ENCODE peak calls at places on chromosomes 12 and 14, in four cellular contexts. W is prostate gland, K is uterus, S is fibroblast of lung. G is an unnamed sample.

GRCh38 chr14:81268016-81268416 is 47.3 kb upstream of the GTF2A1 start:
- DNase-seq in W (no peak), K (no peak), S (no peak), G (no peak)

GRCh38 chr12:119178544-119179334 is at the start of gene HSPB8:
- DNase-seq in W (peak; percentile 78), K (peak; percentile 89), S (peak; percentile 94), G (peak; percentile 57)

GRCh38 chr12:100024974-100025555 is 40.3 kb upstream of the ANKS1B start:
- DNase-seq in W (no peak), K (no peak), S (no peak), G (no peak)

GRCh38 chr12:46983959-46984833 is 95.2 kb upstream of the PCED1B start:
- DNase-seq in W (peak; percentile 20), K (no peak), S (peak; percentile 75), G (peak; percentile 22)

GRCh38 chr12:112716099-112717093 is 75.2 kb upstream of the RPH3A start:
- DNase-seq in W (no peak), K (no peak), S (no peak), G (no peak)

GRCh38 chr12:78636253-78636855 is 228.2 kb upstream of the SYT1 start:
- DNase-seq in W (no peak), K (no peak), S (peak; percentile 82), G (no peak)

GRCh38 chr14:86515195-86515594 is 985.3 kb downstream of the FLRT2 start:
- DNase-seq in W (no peak), K (no peak), S (no peak), G (no peak)

GRCh38 chr14:79992799-79993198 is 218.5 kb downstream of the DIO2 start:
- DNase-seq in W (no peak), K (no peak), S (no peak), G (no peak)

GRCh38 chr12:46585854-46586621 is 213.5 kb upstream of the SLC38A2 start:
- DNase-seq in W (no peak), K (no peak), S (peak; percentile 93), G (peak; percentile 74)

GRCh38 chr12:54631988-54632728 is 2.5 kb downstream of the LACRT start:
- DNase-seq in W (no peak), K (no peak), S (no peak), G (no peak)

GRCh38 chr12:76901628-76902386 is 23.0 kb upstream of the CSRP2 start:
- DNase-seq in W (no peak), K (no peak), S (no peak), G (no peak)
- H3K4me3 ChIP-seq in W (no peak overlapping the region), K (no peak overlapping the region), S (no peak overlapping the region), G (no peak overlapping the region)

DNA sequence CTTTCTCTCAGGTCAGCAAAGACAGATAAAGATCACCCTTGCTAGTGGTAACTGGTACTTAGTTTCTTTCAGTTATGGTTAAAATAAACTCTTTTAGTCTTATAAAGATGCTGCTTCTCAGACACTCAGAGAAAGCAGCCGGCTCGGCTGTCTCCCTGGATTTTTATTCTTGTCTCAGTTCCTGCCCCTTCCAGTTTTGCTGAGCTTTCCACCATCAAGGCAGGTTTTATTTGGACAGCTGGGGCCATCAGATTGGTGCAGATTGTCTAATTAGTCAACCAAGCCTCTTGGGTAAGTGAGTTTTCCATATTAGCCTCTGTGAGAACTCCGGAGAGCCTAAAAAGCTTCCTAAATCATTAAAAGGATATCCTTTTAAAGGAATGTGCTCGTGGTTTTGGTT is 130.8 kb upstream of the BMP4 start:
- DNase-seq in W (no peak), K (no peak), S (no peak), G (no peak)
- H3K27ac ChIP-seq in W (no peak overlapping the region), K (no peak overlapping the region), S (no peak overlapping the region), G (peak overlapping the region; percentile 14)

GRCh38 chr14:101559624-101560533 is 1.4 kb upstream of the DIO3 start:
- DNase-seq in W (no peak), K (peak; percentile 70), S (peak; percentile 50), G (no peak)
- TF ChIP-seq CTCF in W (no peak), K (peak; percentile 61), S (no peak), G (no peak)

GRCh38 chr14:96423446-96424103 is 31.6 kb downstream of the AK7 start:
- DNase-seq in W (no peak), K (peak; percentile 15), S (no peak), G (no peak)
- H3K4me3 ChIP-seq in W (peak overlapping the region; percentile 14), K (peak overlapping the region; percentile 3), S (no peak overlapping the region), G (peak overlapping the region; percentile 44)

GRCh38 chr14:22489957-22490950 is 98.8 kb downstream of the DAD1 start:
- DNase-seq in W (no peak), K (no peak), S (no peak), G (no peak)
- H3K27ac ChIP-seq in W (no peak overlapping the region), K (no peak overlapping the region), S (no peak overlapping the region), G (no peak overlapping the region)

GRCh38 chr14:77139540-77140342 is 1.9 kb downstream of the ZDHHC22 start:
- DNase-seq in W (no peak), K (no peak), S (no peak), G (peak; percentile 38)
- TF ChIP-seq CTCF in W (peak; percentile 10), K (no peak), S (peak; percentile 34), G (no peak)

DNA sequence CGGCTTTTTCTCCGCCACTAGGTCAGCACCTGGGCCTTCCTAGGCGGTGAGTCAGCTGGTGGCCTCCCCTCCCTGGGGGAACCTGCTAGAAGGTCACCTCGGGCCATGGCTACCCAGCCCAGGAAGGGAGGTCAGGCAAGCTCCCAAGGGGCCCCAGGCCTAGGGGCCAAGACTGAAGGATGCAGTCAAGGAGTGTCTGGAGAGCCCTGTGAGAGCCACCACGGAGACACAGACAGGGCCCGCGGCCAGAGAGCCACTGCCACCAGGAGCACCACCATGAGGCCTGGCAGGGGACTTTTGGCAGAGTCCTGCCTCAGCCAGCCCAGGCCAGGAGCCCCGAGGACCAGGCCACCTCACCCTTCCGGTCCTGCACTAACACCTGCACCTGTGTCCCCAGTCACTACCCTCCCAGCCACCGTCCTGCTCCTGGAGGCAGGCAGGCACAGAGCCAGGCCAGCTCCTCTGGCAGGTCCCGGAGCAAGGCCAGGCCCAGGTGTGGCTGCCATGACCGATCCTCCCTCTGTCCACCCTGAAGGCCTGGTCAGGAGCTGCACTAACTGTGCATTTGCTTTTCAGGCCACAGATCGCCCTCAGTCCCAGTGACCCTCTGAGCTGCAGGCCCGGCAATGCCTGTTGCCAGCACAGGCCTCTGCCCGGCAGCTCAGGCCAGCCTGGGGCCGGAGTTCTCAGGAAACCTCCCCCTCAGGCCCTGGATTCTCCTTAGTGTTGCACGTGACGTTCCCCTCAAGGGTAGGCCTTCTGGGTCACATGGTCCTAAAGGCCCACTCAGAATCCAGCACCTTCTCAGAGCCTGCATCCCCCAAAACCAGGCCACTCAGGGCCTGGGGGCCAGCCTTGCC is 6.9 kb downstream of the PHETA1 start:
- DNase-seq in W (no peak), K (no peak), S (no peak), G (no peak)
- H3K4me3 ChIP-seq in W (no peak overlapping the region), K (no peak overlapping the region), S (no peak overlapping the region), G (no peak overlapping the region)

GRCh38 chr14:103130017-103130764 is 6.9 kb downstream of the TNFAIP2 start:
- DNase-seq in W (no peak), K (no peak), S (no peak), G (no peak)
- H3K27ac ChIP-seq in W (peak overlapping the region; percentile 42), K (peak overlapping the region; percentile 91), S (no peak overlapping the region), G (no peak overlapping the region)

DNA sequence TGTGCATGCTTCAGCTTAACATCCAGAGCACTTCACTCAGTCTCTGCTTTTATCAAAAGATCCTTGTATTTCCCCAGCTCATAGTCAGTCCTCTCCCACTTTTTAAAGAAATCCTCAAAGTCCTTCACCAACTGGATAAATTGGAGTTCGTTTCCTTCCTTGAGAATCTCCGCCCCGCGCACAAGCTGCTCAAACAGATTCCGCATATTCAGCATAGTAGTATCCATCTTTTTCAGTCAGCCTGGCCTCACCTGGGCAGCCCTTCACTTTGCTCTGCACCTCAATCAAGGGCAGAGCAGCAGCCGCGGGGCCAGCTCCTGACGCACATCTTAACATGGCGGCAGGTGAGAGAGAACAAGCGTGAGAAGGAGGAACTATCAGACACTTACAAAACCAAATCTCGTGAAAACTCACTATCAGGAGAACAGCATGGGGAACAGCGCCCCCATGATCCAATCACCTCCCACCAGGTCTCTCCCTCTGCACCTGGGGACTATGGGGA is 14.3 kb upstream of the DBX2 start:
- DNase-seq in W (no peak), K (no peak), S (no peak), G (no peak)
- TF ChIP-seq CTCF in W (no peak), K (no peak), S (no peak), G (no peak)

GRCh38 chr12:16323638-16324037 is 23.8 kb upstream of the MGST1 start:
- DNase-seq in W (no peak), K (no peak), S (no peak), G (no peak)
- H3K4me3 ChIP-seq in W (no peak overlapping the region), K (no peak overlapping the region), S (no peak overlapping the region), G (no peak overlapping the region)

G was measured in colonic mucosa.